ENCODE peak calls at places on chromosomes 7 and 10, in eight cellular contexts. One of them, this sample, is unnamed.

GRCh38 chr7:92586403-92586802 is 3.8 kb downstream of the FAM133B start:
- DNase-seq in NCI-H2171 treated with DMSO at 0.1 percent for 48 hours: no peak
- DNase-seq in activated naive CD8-positive, alpha-beta T cell treated with anti-CD3 and anti-CD28 coated beads, Interleukin-2, amount 10 ng/mL, durations not matched to agents 7 days and 5 days: no peak
- DNase-seq in T-cell: no peak
- DNase-seq in H54: no peak
- DNase-seq in pancreas: no peak
- DNase-seq in GM12865: no peak
- DNase-seq in AG08396: peak
- DNase-seq in this sample: peak

GRCh38 chr10:93235686-93236085 is 162.0 kb downstream of the CYP26A1 start:
- DNase-seq in H54: peak
- DNase-seq in pancreas: no peak
- DNase-seq in NCI-H2171 treated with DMSO at 0.1 percent for 48 hours: no peak
- DNase-seq in GM12865: no peak
- DNase-seq in activated naive CD8-positive, alpha-beta T cell treated with anti-CD3 and anti-CD28 coated beads, Interleukin-2, amount 10 ng/mL, durations not matched to agents 7 days and 5 days: no peak
- DNase-seq in T-cell: no peak
- DNase-seq in AG08396: peak
- DNase-seq in this sample: peak

GRCh38 chr7:81769891-81770818 is at the start of gene HGF:
- DNase-seq in NCI-H2171 treated with DMSO at 0.1 percent for 48 hours: no peak
- DNase-seq in AG08396: peak
- DNase-seq in H54: peak
- DNase-seq in activated naive CD8-positive, alpha-beta T cell treated with anti-CD3 and anti-CD28 coated beads, Interleukin-2, amount 10 ng/mL, durations not matched to agents 7 days and 5 days: no peak
- DNase-seq in T-cell: no peak
- DNase-seq in pancreas: peak
- DNase-seq in GM12865: no peak
- DNase-seq in this sample: no peak

GRCh38 chr7:106068986-106069385 is 43.1 kb downstream of the SYPL1 start:
- DNase-seq in AG08396: peak
- DNase-seq in NCI-H2171 treated with DMSO at 0.1 percent for 48 hours: peak
- DNase-seq in pancreas: no peak
- DNase-seq in T-cell: no peak
- DNase-seq in H54: no peak
- DNase-seq in activated naive CD8-positive, alpha-beta T cell treated with anti-CD3 and anti-CD28 coated beads, Interleukin-2, amount 10 ng/mL, durations not matched to agents 7 days and 5 days: no peak
- DNase-seq in GM12865: no peak
- DNase-seq in this sample: no peak

GRCh38 chr7:2451171-2452073 is 24.8 kb downstream of the GRIFIN start:
- DNase-seq in pancreas: peak
- DNase-seq in T-cell: peak
- DNase-seq in NCI-H2171 treated with DMSO at 0.1 percent for 48 hours: peak
- DNase-seq in AG08396: peak
- DNase-seq in activated naive CD8-positive, alpha-beta T cell treated with anti-CD3 and anti-CD28 coated beads, Interleukin-2, amount 10 ng/mL, durations not matched to agents 7 days and 5 days: peak
- DNase-seq in H54: peak
- DNase-seq in GM12865: peak
- DNase-seq in this sample: peak

GRCh38 chr10:97081621-97082235 is 104.0 kb downstream of the SLIT1 start:
- DNase-seq in H54: peak
- DNase-seq in AG08396: peak
- DNase-seq in activated naive CD8-positive, alpha-beta T cell treated with anti-CD3 and anti-CD28 coated beads, Interleukin-2, amount 10 ng/mL, durations not matched to agents 7 days and 5 days: peak
- DNase-seq in T-cell: no peak
- DNase-seq in GM12865: peak
- DNase-seq in NCI-H2171 treated with DMSO at 0.1 percent for 48 hours: no peak
- DNase-seq in pancreas: peak
- DNase-seq in this sample: peak

GRCh38 chr10:97779492-97779891 is 7.7 kb upstream of the SFRP5 start:
- DNase-seq in GM12865: no peak
- DNase-seq in activated naive CD8-positive, alpha-beta T cell treated with anti-CD3 and anti-CD28 coated beads, Interleukin-2, amount 10 ng/mL, durations not matched to agents 7 days and 5 days: no peak
- DNase-seq in AG08396: no peak
- DNase-seq in NCI-H2171 treated with DMSO at 0.1 percent for 48 hours: no peak
- DNase-seq in pancreas: no peak
- DNase-seq in T-cell: no peak
- DNase-seq in H54: no peak
- DNase-seq in this sample: no peak

GRCh38 chr10:13560597-13560996 is 26.2 kb upstream of the PRPF18 start:
- DNase-seq in AG08396: peak
- DNase-seq in pancreas: no peak
- DNase-seq in NCI-H2171 treated with DMSO at 0.1 percent for 48 hours: peak
- DNase-seq in GM12865: no peak
- DNase-seq in activated naive CD8-positive, alpha-beta T cell treated with anti-CD3 and anti-CD28 coated beads, Interleukin-2, amount 10 ng/mL, durations not matched to agents 7 days and 5 days: no peak
- DNase-seq in T-cell: no peak
- DNase-seq in H54: peak
- DNase-seq in this sample: peak

GRCh38 chr7:100127866-100128601 is 1.3 kb downstream of the MBLAC1 start:
- DNase-seq in pancreas: no peak
- DNase-seq in T-cell: no peak
- DNase-seq in activated naive CD8-positive, alpha-beta T cell treated with anti-CD3 and anti-CD28 coated beads, Interleukin-2, amount 10 ng/mL, durations not matched to agents 7 days and 5 days: no peak
- DNase-seq in H54: no peak
- DNase-seq in GM12865: peak
- DNase-seq in AG08396: peak
- DNase-seq in NCI-H2171 treated with DMSO at 0.1 percent for 48 hours: peak
- DNase-seq in this sample: no peak

GRCh38 chr10:72065439-72066025 is 22.8 kb downstream of the SPOCK2 start:
- DNase-seq in AG08396: no peak
- DNase-seq in activated naive CD8-positive, alpha-beta T cell treated with anti-CD3 and anti-CD28 coated beads, Interleukin-2, amount 10 ng/mL, durations not matched to agents 7 days and 5 days: no peak
- DNase-seq in GM12865: no peak
- DNase-seq in H54: no peak
- DNase-seq in NCI-H2171 treated with DMSO at 0.1 percent for 48 hours: no peak
- DNase-seq in pancreas: no peak
- DNase-seq in T-cell: no peak
- DNase-seq in this sample: no peak

GRCh38 chr10:69061305-69062161 is 26.4 kb upstream of the SRGN start:
- DNase-seq in activated naive CD8-positive, alpha-beta T cell treated with anti-CD3 and anti-CD28 coated beads, Interleukin-2, amount 10 ng/mL, durations not matched to agents 7 days and 5 days: peak
- DNase-seq in pancreas: no peak
- DNase-seq in T-cell: peak
- DNase-seq in H54: peak
- DNase-seq in GM12865: peak
- DNase-seq in NCI-H2171 treated with DMSO at 0.1 percent for 48 hours: no peak
- DNase-seq in AG08396: peak
- DNase-seq in this sample: peak

GRCh38 chr10:77311186-77311585 is 326.4 kb downstream of the KCNMA1 start:
- DNase-seq in H54: no peak
- DNase-seq in T-cell: no peak
- DNase-seq in NCI-H2171 treated with DMSO at 0.1 percent for 48 hours: no peak
- DNase-seq in activated naive CD8-positive, alpha-beta T cell treated with anti-CD3 and anti-CD28 coated beads, Interleukin-2, amount 10 ng/mL, durations not matched to agents 7 days and 5 days: no peak
- DNase-seq in AG08396: no peak
- DNase-seq in pancreas: no peak
- DNase-seq in GM12865: no peak
- DNase-seq in this sample: no peak

GRCh38 chr7:75533926-75534325 is 41.8 kb downstream of the SPDYE5 start:
- DNase-seq in activated naive CD8-positive, alpha-beta T cell treated with anti-CD3 and anti-CD28 coated beads, Interleukin-2, amount 10 ng/mL, durations not matched to agents 7 days and 5 days: no peak
- DNase-seq in H54: no peak
- DNase-seq in NCI-H2171 treated with DMSO at 0.1 percent for 48 hours: no peak
- DNase-seq in AG08396: no peak
- DNase-seq in pancreas: no peak
- DNase-seq in GM12865: no peak
- DNase-seq in T-cell: no peak
- DNase-seq in this sample: no peak

GRCh38 chr10:129025774-129026173 is 441.3 kb upstream of the MGMT start:
- DNase-seq in activated naive CD8-positive, alpha-beta T cell treated with anti-CD3 and anti-CD28 coated beads, Interleukin-2, amount 10 ng/mL, durations not matched to agents 7 days and 5 days: no peak
- DNase-seq in AG08396: no peak
- DNase-seq in H54: no peak
- DNase-seq in T-cell: no peak
- DNase-seq in GM12865: no peak
- DNase-seq in pancreas: no peak
- DNase-seq in NCI-H2171 treated with DMSO at 0.1 percent for 48 hours: no peak
- DNase-seq in this sample: no peak

GRCh38 chr10:80072584-80072983 is 5.9 kb upstream of the TMEM254 start:
- DNase-seq in activated naive CD8-positive, alpha-beta T cell treated with anti-CD3 and anti-CD28 coated beads, Interleukin-2, amount 10 ng/mL, durations not matched to agents 7 days and 5 days: no peak
- DNase-seq in H54: no peak
- DNase-seq in T-cell: no peak
- DNase-seq in pancreas: no peak
- DNase-seq in NCI-H2171 treated with DMSO at 0.1 percent for 48 hours: no peak
- DNase-seq in GM12865: no peak
- DNase-seq in AG08396: no peak
- DNase-seq in this sample: no peak

GRCh38 chr10:35503548-35503947 is 101.6 kb upstream of the GJD4 start:
- DNase-seq in H54: no peak
- DNase-seq in pancreas: no peak
- DNase-seq in AG08396: no peak
- DNase-seq in NCI-H2171 treated with DMSO at 0.1 percent for 48 hours: peak
- DNase-seq in activated naive CD8-positive, alpha-beta T cell treated with anti-CD3 and anti-CD28 coated beads, Interleukin-2, amount 10 ng/mL, durations not matched to agents 7 days and 5 days: no peak
- DNase-seq in GM12865: no peak
- DNase-seq in T-cell: no peak
- DNase-seq in this sample: no peak

GRCh38 chr7:112723416-112723815 is 66.8 kb downstream of the TMEM168 start:
- DNase-seq in pancreas: no peak
- DNase-seq in GM12865: no peak
- DNase-seq in H54: no peak
- DNase-seq in T-cell: no peak
- DNase-seq in NCI-H2171 treated with DMSO at 0.1 percent for 48 hours: no peak
- DNase-seq in activated naive CD8-positive, alpha-beta T cell treated with anti-CD3 and anti-CD28 coated beads, Interleukin-2, amount 10 ng/mL, durations not matched to agents 7 days and 5 days: no peak
- DNase-seq in AG08396: no peak
- DNase-seq in this sample: peak

GRCh38 chr10:118500477-118501104 is 94.9 kb downstream of the PRLHR start:
- DNase-seq in pancreas: no peak
- DNase-seq in activated naive CD8-positive, alpha-beta T cell treated with anti-CD3 and anti-CD28 coated beads, Interleukin-2, amount 10 ng/mL, durations not matched to agents 7 days and 5 days: no peak
- DNase-seq in GM12865: no peak
- DNase-seq in NCI-H2171 treated with DMSO at 0.1 percent for 48 hours: no peak
- DNase-seq in T-cell: no peak
- DNase-seq in AG08396: no peak
- DNase-seq in H54: no peak
- DNase-seq in this sample: no peak

GRCh38 chr10:68271104-68271882 is 39.4 kb upstream of the ATOH7 start:
- DNase-seq in NCI-H2171 treated with DMSO at 0.1 percent for 48 hours: no peak
- DNase-seq in H54: no peak
- DNase-seq in GM12865: no peak
- DNase-seq in pancreas: no peak
- DNase-seq in activated naive CD8-positive, alpha-beta T cell treated with anti-CD3 and anti-CD28 coated beads, Interleukin-2, amount 10 ng/mL, durations not matched to agents 7 days and 5 days: no peak
- DNase-seq in AG08396: no peak
- DNase-seq in T-cell: no peak
- DNase-seq in this sample: no peak

GRCh38 chr10:96025566-96025965 is 17.8 kb upstream of the CCNJ start:
- DNase-seq in AG08396: no peak
- DNase-seq in pancreas: no peak
- DNase-seq in GM12865: peak
- DNase-seq in T-cell: no peak
- DNase-seq in activated naive CD8-positive, alpha-beta T cell treated with anti-CD3 and anti-CD28 coated beads, Interleukin-2, amount 10 ng/mL, durations not matched to agents 7 days and 5 days: no peak
- DNase-seq in H54: no peak
- DNase-seq in NCI-H2171 treated with DMSO at 0.1 percent for 48 hours: peak
- DNase-seq in this sample: no peak

GRCh38 chr7:112529486-112529885 is 48.7 kb downstream of the LSMEM1 start:
- DNase-seq in AG08396: no peak
- DNase-seq in activated naive CD8-positive, alpha-beta T cell treated with anti-CD3 and anti-CD28 coated beads, Interleukin-2, amount 10 ng/mL, durations not matched to agents 7 days and 5 days: no peak
- DNase-seq in T-cell: no peak
- DNase-seq in pancreas: no peak
- DNase-seq in H54: no peak
- DNase-seq in GM12865: no peak
- DNase-seq in NCI-H2171 treated with DMSO at 0.1 percent for 48 hours: no peak
- DNase-seq in this sample: no peak

GRCh38 chr7:30688718-30689221 is 6.5 kb upstream of the CRHR2 start:
- DNase-seq in AG08396: no peak
- DNase-seq in T-cell: no peak
- DNase-seq in H54: no peak
- DNase-seq in pancreas: peak
- DNase-seq in activated naive CD8-positive, alpha-beta T cell treated with anti-CD3 and anti-CD28 coated beads, Interleukin-2, amount 10 ng/mL, durations not matched to agents 7 days and 5 days: no peak
- DNase-seq in NCI-H2171 treated with DMSO at 0.1 percent for 48 hours: no peak
- DNase-seq in GM12865: no peak
- DNase-seq in this sample: no peak

GRCh38 chr10:25747038-25747437 is 187.0 kb upstream of the MYO3A start:
- DNase-seq in NCI-H2171 treated with DMSO at 0.1 percent for 48 hours: no peak
- DNase-seq in AG08396: no peak
- DNase-seq in pancreas: no peak
- DNase-seq in GM12865: no peak
- DNase-seq in H54: no peak
- DNase-seq in activated naive CD8-positive, alpha-beta T cell treated with anti-CD3 and anti-CD28 coated beads, Interleukin-2, amount 10 ng/mL, durations not matched to agents 7 days and 5 days: no peak
- DNase-seq in T-cell: no peak
- DNase-seq in this sample: no peak

GRCh38 chr7:99559276-99559915 is 954 bp downstream of the ZNF655 start:
- DNase-seq in pancreas: no peak
- DNase-seq in AG08396: no peak
- DNase-seq in GM12865: no peak
- DNase-seq in H54: no peak
- DNase-seq in activated naive CD8-positive, alpha-beta T cell treated with anti-CD3 and anti-CD28 coated beads, Interleukin-2, amount 10 ng/mL, durations not matched to agents 7 days and 5 days: no peak
- DNase-seq in NCI-H2171 treated with DMSO at 0.1 percent for 48 hours: no peak
- DNase-seq in T-cell: no peak
- DNase-seq in this sample: no peak

GRCh38 chr10:120746016-120746755 is 105.0 kb upstream of the WDR11 start:
- DNase-seq in AG08396: no peak
- DNase-seq in pancreas: no peak
- DNase-seq in GM12865: no peak
- DNase-seq in H54: no peak
- DNase-seq in NCI-H2171 treated with DMSO at 0.1 percent for 48 hours: peak
- DNase-seq in activated naive CD8-positive, alpha-beta T cell treated with anti-CD3 and anti-CD28 coated beads, Interleukin-2, amount 10 ng/mL, durations not matched to agents 7 days and 5 days: no peak
- DNase-seq in T-cell: no peak
- DNase-seq in this sample: no peak

GRCh38 chr10:79135790-79136189 is 67.0 kb downstream of the ZMIZ1 start:
- DNase-seq in H54: no peak
- DNase-seq in T-cell: no peak
- DNase-seq in NCI-H2171 treated with DMSO at 0.1 percent for 48 hours: no peak
- DNase-seq in pancreas: no peak
- DNase-seq in activated naive CD8-positive, alpha-beta T cell treated with anti-CD3 and anti-CD28 coated beads, Interleukin-2, amount 10 ng/mL, durations not matched to agents 7 days and 5 days: no peak
- DNase-seq in AG08396: no peak
- DNase-seq in GM12865: no peak
- DNase-seq in this sample: no peak

GRCh38 chr7:120353171-120353570 is 80.2 kb downstream of the KCND2 start:
- DNase-seq in activated naive CD8-positive, alpha-beta T cell treated with anti-CD3 and anti-CD28 coated beads, Interleukin-2, amount 10 ng/mL, durations not matched to agents 7 days and 5 days: no peak
- DNase-seq in H54: no peak
- DNase-seq in pancreas: no peak
- DNase-seq in AG08396: no peak
- DNase-seq in GM12865: no peak
- DNase-seq in NCI-H2171 treated with DMSO at 0.1 percent for 48 hours: no peak
- DNase-seq in T-cell: no peak
- DNase-seq in this sample: no peak

GRCh38 chr7:99897688-99898357 is 21.0 kb upstream of the OR2AE1 start:
- DNase-seq in NCI-H2171 treated with DMSO at 0.1 percent for 48 hours: no peak
- DNase-seq in AG08396: no peak
- DNase-seq in pancreas: no peak
- DNase-seq in H54: no peak
- DNase-seq in activated naive CD8-positive, alpha-beta T cell treated with anti-CD3 and anti-CD28 coated beads, Interleukin-2, amount 10 ng/mL, durations not matched to agents 7 days and 5 days: no peak
- DNase-seq in T-cell: no peak
- DNase-seq in GM12865: no peak
- DNase-seq in this sample: no peak

GRCh38 chr10:95447733-95448132 is 113.4 kb downstream of the SORBS1 start:
- DNase-seq in NCI-H2171 treated with DMSO at 0.1 percent for 48 hours: no peak
- DNase-seq in T-cell: no peak
- DNase-seq in H54: no peak
- DNase-seq in pancreas: no peak
- DNase-seq in AG08396: no peak
- DNase-seq in GM12865: no peak
- DNase-seq in activated naive CD8-positive, alpha-beta T cell treated with anti-CD3 and anti-CD28 coated beads, Interleukin-2, amount 10 ng/mL, durations not matched to agents 7 days and 5 days: no peak
- DNase-seq in this sample: no peak

GRCh38 chr10:84994722-84995121 is 666.3 kb downstream of the CCSER2 start:
- DNase-seq in NCI-H2171 treated with DMSO at 0.1 percent for 48 hours: no peak
- DNase-seq in activated naive CD8-positive, alpha-beta T cell treated with anti-CD3 and anti-CD28 coated beads, Interleukin-2, amount 10 ng/mL, durations not matched to agents 7 days and 5 days: no peak
- DNase-seq in H54: no peak
- DNase-seq in GM12865: no peak
- DNase-seq in T-cell: no peak
- DNase-seq in AG08396: no peak
- DNase-seq in pancreas: no peak
- DNase-seq in this sample: no peak

GRCh38 chr10:77160679-77161078 is 476.9 kb downstream of the KCNMA1 start:
- DNase-seq in NCI-H2171 treated with DMSO at 0.1 percent for 48 hours: peak
- DNase-seq in AG08396: peak
- DNase-seq in T-cell: no peak
- DNase-seq in activated naive CD8-positive, alpha-beta T cell treated with anti-CD3 and anti-CD28 coated beads, Interleukin-2, amount 10 ng/mL, durations not matched to agents 7 days and 5 days: no peak
- DNase-seq in H54: peak
- DNase-seq in pancreas: no peak
- DNase-seq in GM12865: no peak
- DNase-seq in this sample: peak

GRCh38 chr7:35705932-35706461 is 11.1 kb upstream of the HERPUD2 start:
- DNase-seq in GM12865: no peak
- DNase-seq in AG08396: no peak
- DNase-seq in T-cell: no peak
- DNase-seq in NCI-H2171 treated with DMSO at 0.1 percent for 48 hours: no peak
- DNase-seq in activated naive CD8-positive, alpha-beta T cell treated with anti-CD3 and anti-CD28 coated beads, Interleukin-2, amount 10 ng/mL, durations not matched to agents 7 days and 5 days: no peak
- DNase-seq in H54: no peak
- DNase-seq in pancreas: no peak
- DNase-seq in this sample: no peak

GRCh38 chr7:70710011-70710480 is 421.9 kb upstream of the GALNT17 start:
- DNase-seq in NCI-H2171 treated with DMSO at 0.1 percent for 48 hours: peak
- DNase-seq in AG08396: peak
- DNase-seq in GM12865: peak
- DNase-seq in pancreas: no peak
- DNase-seq in activated naive CD8-positive, alpha-beta T cell treated with anti-CD3 and anti-CD28 coated beads, Interleukin-2, amount 10 ng/mL, durations not matched to agents 7 days and 5 days: no peak
- DNase-seq in T-cell: no peak
- DNase-seq in H54: peak
- DNase-seq in this sample: peak

GRCh38 chr10:123135415-123136141 is at the start of gene HMX3:
- DNase-seq in H54: no peak
- DNase-seq in AG08396: peak
- DNase-seq in pancreas: no peak
- DNase-seq in T-cell: no peak
- DNase-seq in activated naive CD8-positive, alpha-beta T cell treated with anti-CD3 and anti-CD28 coated beads, Interleukin-2, amount 10 ng/mL, durations not matched to agents 7 days and 5 days: peak
- DNase-seq in NCI-H2171 treated with DMSO at 0.1 percent for 48 hours: peak
- DNase-seq in GM12865: peak
- DNase-seq in this sample: no peak

This sample was measured in RCC 7860.